ENCODE peak calls at places on chromosome 14, in four cellular contexts. V, O, J and C are unnamed samples.

GRCh38 chr14:99627510-99628381 is 17.2 kb upstream of the HHIPL1 start:
- DNase-seq in V (no peak), O (no peak), J (no peak), C (no peak)

GRCh38 chr14:89344871-89345270 is 72.2 kb downstream of the FOXN3 start:
- DNase-seq in V (no peak), O (no peak), J (no peak), C (peak)

GRCh38 chr14:65186951-65187350 is 84.6 kb upstream of the MAX start:
- DNase-seq in V (no peak), O (no peak), J (no peak), C (no peak)

GRCh38 chr14:63290741-63291286 is 27.9 kb downstream of the GPHB5 start:
- DNase-seq in V (no peak), O (no peak), J (no peak), C (no peak)

GRCh38 chr14:31477248-31477647 is 10.6 kb downstream of the GPR33 start:
- DNase-seq in V (no peak), O (no peak), J (no peak), C (no peak)

GRCh38 chr14:92460916-92461579 is 52.5 kb upstream of the RIN3 start:
- DNase-seq in V (peak), O (no peak), J (no peak), C (no peak)

GRCh38 chr14:80266930-80267329 is 55.6 kb upstream of the DIO2 start:
- DNase-seq in V (no peak), O (no peak), J (no peak), C (no peak)

GRCh38 chr14:61706096-61706690 is 10.9 kb downstream of the HIF1A start:
- DNase-seq in V (no peak), O (no peak), J (no peak), C (no peak)

GRCh38 chr14:104638927-104639450 is 34.4 kb upstream of the TMEM179 start:
- DNase-seq in V (no peak), O (no peak), J (no peak), C (no peak)

GRCh38 chr14:101195309-101195724 is 291.8 kb upstream of the RTL1 start:
- DNase-seq in V (no peak), O (no peak), J (peak), C (no peak)

GRCh38 chr14:94077823-94078222 is 3.2 kb downstream of the DDX24 start:
- DNase-seq in V (no peak), O (no peak), J (no peak), C (no peak)

GRCh38 chr14:28344381-28344780 is 422.2 kb upstream of the FOXG1 start:
- DNase-seq in V (no peak), O (no peak), J (no peak), C (no peak)

GRCh38 chr14:57889245-57889644 is 23.4 kb upstream of the SLC35F4 start:
- DNase-seq in V (peak), O (no peak), J (peak), C (peak)

GRCh38 chr14:40909906-40910305 is 696.8 kb upstream of the LRFN5 start:
- DNase-seq in V (no peak), O (no peak), J (no peak), C (no peak)

GRCh38 chr14:26917086-26917485 is 319.3 kb upstream of the NOVA1 start:
- DNase-seq in V (peak), O (no peak), J (no peak), C (no peak)

GRCh38 chr14:52950898-52951729 is at the start of gene FERMT2:
- DNase-seq in V (peak), O (peak), J (peak), C (peak)

GRCh38 chr14:52949249-52949648 is 1.6 kb downstream of the FERMT2 start:
- DNase-seq in V (no peak), O (no peak), J (no peak), C (no peak)

GRCh38 chr14:52949711-52950409 is 990 bp downstream of the FERMT2 start:
- DNase-seq in V (peak), O (no peak), J (no peak), C (peak)

GRCh38 chr14:52950410-52950897 is 396 bp downstream of the FERMT2 start:
- DNase-seq in V (peak), O (peak), J (peak), C (peak)

GRCh38 chr14:52951730-52952481 is 1.1 kb upstream of the FERMT2 start:
- DNase-seq in V (peak), O (no peak), J (no peak), C (peak)
- TF ChIP-seq CTCF in V (no peak), O (peak), J (peak), C (no peak)

GRCh38 chr14:103290961-103291360 is 43.1 kb upstream of the EIF5 start:
- DNase-seq in V (no peak), O (no peak), J (no peak), C (no peak)
- TF ChIP-seq CTCF in V (no peak), O (no peak), J (no peak), C (no peak)

GRCh38 chr14:20350280-20350679 is 6.8 kb downstream of the PARP2 start:
- DNase-seq in V (no peak), O (no peak), J (no peak), C (no peak)

GRCh38 chr14:20347747-20348146 is 4.3 kb downstream of the PARP2 start:
- DNase-seq in V (no peak), O (no peak), J (no peak), C (no peak)

GRCh38 chr14:20345366-20345765 is 1.9 kb downstream of the PARP2 start:
- DNase-seq in V (no peak), O (no peak), J (no peak), C (no peak)

GRCh38 chr14:20346713-20347112 is 3.3 kb downstream of the PARP2 start:
- DNase-seq in V (no peak), O (no peak), J (no peak), C (no peak)

GRCh38 chr14:20350860-20351259 is 7.4 kb downstream of the PARP2 start:
- DNase-seq in V (no peak), O (no peak), J (no peak), C (no peak)
- TF ChIP-seq CTCF in V (no peak), O (peak), J (no peak), C (no peak)

GRCh38 chr14:24297190-24297964 is 2.2 kb downstream of the DHRS1 start:
- DNase-seq in V (no peak), O (no peak), J (no peak), C (no peak)
- TF ChIP-seq CTCF in V (no peak), O (peak), J (peak), C (no peak)

DNA sequence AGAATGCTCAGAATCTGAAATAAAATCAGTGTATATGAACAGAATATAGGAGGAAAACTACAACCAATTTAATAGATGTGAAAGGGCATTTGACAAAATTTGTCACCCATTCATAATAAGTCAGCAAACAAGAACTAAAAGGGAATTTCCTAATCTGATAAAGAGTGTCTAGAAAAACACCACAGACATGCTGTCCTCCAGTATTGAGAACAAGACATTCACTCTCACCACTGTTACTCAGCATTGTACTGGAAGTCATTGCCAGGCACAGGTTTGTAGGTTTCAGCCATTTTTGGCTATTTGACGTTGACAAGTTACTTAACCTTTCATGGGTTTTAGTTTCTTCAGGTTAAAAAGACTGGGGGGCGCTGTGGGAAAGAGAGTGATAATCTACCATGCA is 13.2 kb downstream of the EIF2S1 start:
- DNase-seq in V (no peak), O (no peak), J (no peak), C (no peak)
- TF ChIP-seq CTCF in V (no peak), O (no peak), J (no peak), C (no peak)

GRCh38 chr14:69260979-69261605 is 1.1 kb downstream of the GALNT16 start:
- DNase-seq in V (no peak), O (peak), J (no peak), C (no peak)
- TF ChIP-seq CTCF in V (peak), O (peak), J (peak), C (no peak)

DNA sequence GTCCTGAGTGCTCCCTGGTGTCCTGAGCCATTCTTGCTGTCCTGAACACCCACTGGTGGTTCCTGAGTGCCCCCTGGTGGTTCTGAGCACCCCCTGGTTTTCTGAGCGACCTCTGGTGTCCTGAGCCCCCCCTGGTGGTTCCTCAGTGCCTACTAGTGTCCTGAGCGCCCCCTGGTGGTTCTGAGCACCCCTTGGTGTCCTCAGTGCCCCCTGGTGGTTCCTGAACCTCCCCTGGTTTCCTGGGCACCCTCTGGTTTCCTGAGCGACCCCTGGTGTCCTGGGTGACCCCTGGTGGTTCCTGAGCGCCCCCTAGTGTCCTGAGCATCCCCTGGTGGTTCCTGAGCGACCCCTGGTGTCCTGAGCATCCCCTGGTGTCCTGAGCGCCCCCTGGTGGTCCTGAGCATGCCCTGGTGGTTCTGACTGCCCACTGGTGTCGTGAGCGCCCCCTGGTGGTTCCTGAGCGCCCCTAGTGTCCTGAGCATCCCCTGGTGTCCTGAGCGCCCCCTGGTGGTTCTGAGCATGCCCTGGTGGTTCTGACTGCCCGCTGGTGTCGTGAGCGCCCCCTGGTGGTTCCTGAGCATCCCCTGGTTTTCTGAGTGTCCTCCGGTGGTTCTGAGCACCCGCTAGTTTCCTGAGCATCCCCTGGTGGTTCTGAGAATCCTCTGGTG is 473.1 kb downstream of the TMEM121 start:
- DNase-seq in V (peak), O (no peak), J (peak), C (no peak)
- TF ChIP-seq CTCF in V (peak), O (peak), J (peak), C (peak)